ENCODE peak calls at places on chromosomes 2 and 18, in five cellular contexts. One of them, this sample, is unnamed.

GRCh38 chr2:232522855-232523681 is 2.9 kb downstream of the PRSS56 start:
- DNase-seq in neuronal stem cell: no peak
- DNase-seq in kidney glomerular epithelial cell: no peak
- DNase-seq in amniotic epithelial cell: no peak
- DNase-seq in IMR-90: no peak
- DNase-seq in this sample: no peak

GRCh38 chr2:239385096-239386000 is 15.5 kb downstream of the HDAC4 start:
- DNase-seq in neuronal stem cell: no peak
- DNase-seq in kidney glomerular epithelial cell: no peak
- DNase-seq in amniotic epithelial cell: no peak
- DNase-seq in IMR-90: no peak
- DNase-seq in this sample: no peak

GRCh38 chr2:222672068-222672401 is 577 bp downstream of the MOGAT1 start:
- DNase-seq in neuronal stem cell: no peak
- DNase-seq in kidney glomerular epithelial cell: no peak
- DNase-seq in amniotic epithelial cell: no peak
- DNase-seq in IMR-90: no peak
- DNase-seq in this sample: no peak

GRCh38 chr2:48364100-48364499 is 165.9 kb upstream of the STON1 start:
- DNase-seq in neuronal stem cell: no peak
- DNase-seq in kidney glomerular epithelial cell: no peak
- DNase-seq in amniotic epithelial cell: no peak
- DNase-seq in IMR-90: no peak
- DNase-seq in this sample: no peak

GRCh38 chr2:148524519-148524919 is 120.0 kb upstream of the EPC2 start:
- DNase-seq in neuronal stem cell: no peak
- DNase-seq in kidney glomerular epithelial cell: no peak
- DNase-seq in amniotic epithelial cell: no peak
- DNase-seq in IMR-90: no peak
- DNase-seq in this sample: no peak

GRCh38 chr18:70376914-70377258 is 88.0 kb downstream of the SOCS6 start:
- DNase-seq in neuronal stem cell: no peak
- DNase-seq in kidney glomerular epithelial cell: peak; percentile 72
- DNase-seq in amniotic epithelial cell: peak; percentile 14
- DNase-seq in IMR-90: no peak
- DNase-seq in this sample: no peak

GRCh38 chr2:143996974-143997373 is 522.9 kb downstream of the ZEB2 start:
- DNase-seq in neuronal stem cell: no peak
- DNase-seq in kidney glomerular epithelial cell: no peak
- DNase-seq in amniotic epithelial cell: no peak
- DNase-seq in IMR-90: no peak
- DNase-seq in this sample: no peak

GRCh38 chr2:182148344-182148743 is 162.7 kb downstream of the PPP1R1C start:
- DNase-seq in neuronal stem cell: no peak
- DNase-seq in kidney glomerular epithelial cell: no peak
- DNase-seq in amniotic epithelial cell: no peak
- DNase-seq in IMR-90: no peak
- DNase-seq in this sample: no peak

GRCh38 chr18:392926-393325 is 107.6 kb downstream of the COLEC12 start:
- DNase-seq in neuronal stem cell: no peak
- DNase-seq in kidney glomerular epithelial cell: peak; percentile 22
- DNase-seq in amniotic epithelial cell: no peak
- DNase-seq in IMR-90: no peak
- DNase-seq in this sample: no peak

GRCh38 chr2:112692496-112692911 is 28.3 kb upstream of the NT5DC4 start:
- DNase-seq in neuronal stem cell: no peak
- DNase-seq in kidney glomerular epithelial cell: peak; percentile 95
- DNase-seq in amniotic epithelial cell: peak; percentile 98
- DNase-seq in IMR-90: peak; percentile 98
- DNase-seq in this sample: no peak

GRCh38 chr2:217289909-217290283 is 430.0 kb upstream of the TNP1 start:
- DNase-seq in neuronal stem cell: peak; percentile 32
- DNase-seq in kidney glomerular epithelial cell: peak; percentile 11
- DNase-seq in amniotic epithelial cell: peak; percentile 93
- DNase-seq in IMR-90: peak; percentile 69
- DNase-seq in this sample: no peak

GRCh38 chr2:180716186-180717180 is 263.9 kb upstream of the UBE2E3 start:
- DNase-seq in neuronal stem cell: no peak
- DNase-seq in kidney glomerular epithelial cell: no peak
- DNase-seq in amniotic epithelial cell: peak; percentile 28
- DNase-seq in IMR-90: no peak
- DNase-seq in this sample: no peak

GRCh38 chr2:227817940-227818568 is 4.4 kb downstream of the CCL20 start:
- DNase-seq in neuronal stem cell: no peak
- DNase-seq in kidney glomerular epithelial cell: peak; percentile 100
- DNase-seq in amniotic epithelial cell: peak; percentile 100
- DNase-seq in IMR-90: peak; percentile 100
- DNase-seq in this sample: peak; percentile 62

GRCh38 chr2:126858013-126858412 is 40.7 kb upstream of the TEX51 start:
- DNase-seq in neuronal stem cell: no peak
- DNase-seq in kidney glomerular epithelial cell: no peak
- DNase-seq in amniotic epithelial cell: no peak
- DNase-seq in IMR-90: no peak
- DNase-seq in this sample: no peak

GRCh38 chr18:42045346-42045745 is 90.3 kb downstream of the PIK3C3 start:
- DNase-seq in neuronal stem cell: no peak
- DNase-seq in kidney glomerular epithelial cell: no peak
- DNase-seq in amniotic epithelial cell: peak; percentile 10
- DNase-seq in IMR-90: peak; percentile 22
- DNase-seq in this sample: no peak

GRCh38 chr2:75243219-75243618 is 43.9 kb upstream of the TACR1 start:
- DNase-seq in neuronal stem cell: no peak
- DNase-seq in kidney glomerular epithelial cell: no peak
- DNase-seq in amniotic epithelial cell: no peak
- DNase-seq in IMR-90: no peak
- DNase-seq in this sample: no peak

GRCh38 chr2:239830718-239831271 is 194.3 kb downstream of the NDUFA10 start:
- DNase-seq in neuronal stem cell: no peak
- DNase-seq in kidney glomerular epithelial cell: no peak
- DNase-seq in amniotic epithelial cell: no peak
- DNase-seq in IMR-90: no peak
- DNase-seq in this sample: no peak

GRCh38 chr2:136572335-136572734 is 193.0 kb upstream of the THSD7B start:
- DNase-seq in neuronal stem cell: no peak
- DNase-seq in kidney glomerular epithelial cell: no peak
- DNase-seq in amniotic epithelial cell: no peak
- DNase-seq in IMR-90: no peak
- DNase-seq in this sample: peak; percentile 7

GRCh38 chr2:33000986-33001385 is 54.2 kb downstream of the LTBP1 start:
- DNase-seq in neuronal stem cell: no peak
- DNase-seq in kidney glomerular epithelial cell: no peak
- DNase-seq in amniotic epithelial cell: no peak
- DNase-seq in IMR-90: peak; percentile 80
- DNase-seq in this sample: no peak